ENCODE peak calls at places on chromosomes 5 and 9, in nine cellular contexts. One of them, this sample, is unnamed.

GRCh38 chr9:81489048-81489447 is 200.3 kb downstream of the TLE1 start:
- DNase-seq in stomach: no peak
- DNase-seq in AG04450: peak
- DNase-seq in kidney: no peak
- DNase-seq in AG10803: no peak
- DNase-seq in cardiac muscle cell: peak
- DNase-seq in HFF-Myc: no peak
- DNase-seq in lower lobe of right lung: no peak
- DNase-seq in fibroblast of the aortic adventitia: no peak
- DNase-seq in this sample: no peak

GRCh38 chr5:128579669-128580068 is 41.6 kb upstream of the FBN2 start:
- DNase-seq in stomach: no peak
- DNase-seq in AG04450: no peak
- DNase-seq in kidney: no peak
- DNase-seq in AG10803: no peak
- DNase-seq in cardiac muscle cell: no peak
- DNase-seq in HFF-Myc: no peak
- DNase-seq in lower lobe of right lung: no peak
- DNase-seq in fibroblast of the aortic adventitia: no peak
- DNase-seq in this sample: peak

GRCh38 chr5:102313907-102314306 is 17.8 kb upstream of the SLCO4C1 start:
- DNase-seq in stomach: no peak
- DNase-seq in AG04450: no peak
- DNase-seq in kidney: no peak
- DNase-seq in AG10803: no peak
- DNase-seq in cardiac muscle cell: no peak
- DNase-seq in HFF-Myc: no peak
- DNase-seq in lower lobe of right lung: no peak
- DNase-seq in fibroblast of the aortic adventitia: no peak
- DNase-seq in this sample: no peak

GRCh38 chr5:52888363-52888762 is 100.6 kb downstream of the ITGA1 start:
- DNase-seq in stomach: no peak
- DNase-seq in AG04450: no peak
- DNase-seq in kidney: no peak
- DNase-seq in AG10803: no peak
- DNase-seq in cardiac muscle cell: no peak
- DNase-seq in HFF-Myc: no peak
- DNase-seq in lower lobe of right lung: no peak
- DNase-seq in fibroblast of the aortic adventitia: no peak
- DNase-seq in this sample: no peak

GRCh38 chr5:138467711-138468132 is 2.4 kb downstream of the EGR1 start:
- DNase-seq in stomach: peak
- DNase-seq in AG04450: peak
- DNase-seq in kidney: no peak
- DNase-seq in AG10803: peak
- DNase-seq in cardiac muscle cell: peak
- DNase-seq in HFF-Myc: no peak
- DNase-seq in lower lobe of right lung: peak
- DNase-seq in fibroblast of the aortic adventitia: peak
- DNase-seq in this sample: no peak

GRCh38 chr5:65244031-65244430 is 237.7 kb downstream of the ADAMTS6 start:
- DNase-seq in stomach: no peak
- DNase-seq in AG04450: no peak
- DNase-seq in kidney: no peak
- DNase-seq in AG10803: no peak
- DNase-seq in cardiac muscle cell: no peak
- DNase-seq in HFF-Myc: no peak
- DNase-seq in lower lobe of right lung: no peak
- DNase-seq in fibroblast of the aortic adventitia: no peak
- DNase-seq in this sample: no peak

GRCh38 chr9:89542461-89543021 is 44.6 kb upstream of the SEMA4D start:
- DNase-seq in stomach: no peak
- DNase-seq in AG04450: no peak
- DNase-seq in kidney: no peak
- DNase-seq in AG10803: no peak
- DNase-seq in cardiac muscle cell: no peak
- DNase-seq in HFF-Myc: no peak
- DNase-seq in lower lobe of right lung: no peak
- DNase-seq in fibroblast of the aortic adventitia: no peak
- DNase-seq in this sample: no peak

GRCh38 chr5:116025831-116026230 is 6.4 kb upstream of the ARL14EPL start:
- DNase-seq in stomach: no peak
- DNase-seq in AG04450: no peak
- DNase-seq in kidney: no peak
- DNase-seq in AG10803: no peak
- DNase-seq in cardiac muscle cell: no peak
- DNase-seq in HFF-Myc: no peak
- DNase-seq in lower lobe of right lung: no peak
- DNase-seq in fibroblast of the aortic adventitia: no peak
- DNase-seq in this sample: no peak

GRCh38 chr5:143314664-143315063 is 88.8 kb downstream of the NR3C1 start:
- DNase-seq in stomach: no peak
- DNase-seq in AG04450: no peak
- DNase-seq in kidney: no peak
- DNase-seq in AG10803: peak
- DNase-seq in cardiac muscle cell: peak
- DNase-seq in HFF-Myc: no peak
- DNase-seq in lower lobe of right lung: no peak
- DNase-seq in fibroblast of the aortic adventitia: peak
- DNase-seq in this sample: peak

GRCh38 chr9:133919253-133920115 is 72.6 kb downstream of the VAV2 start:
- DNase-seq in stomach: no peak
- DNase-seq in AG04450: no peak
- DNase-seq in kidney: no peak
- DNase-seq in AG10803: no peak
- DNase-seq in cardiac muscle cell: peak
- DNase-seq in HFF-Myc: no peak
- DNase-seq in lower lobe of right lung: no peak
- DNase-seq in fibroblast of the aortic adventitia: no peak
- DNase-seq in this sample: peak

GRCh38 chr9:122336836-122337560 is 33.8 kb upstream of the PTGS1 start:
- DNase-seq in stomach: no peak
- DNase-seq in AG04450: no peak
- DNase-seq in kidney: no peak
- DNase-seq in AG10803: no peak
- DNase-seq in cardiac muscle cell: no peak
- DNase-seq in HFF-Myc: no peak
- DNase-seq in lower lobe of right lung: no peak
- DNase-seq in fibroblast of the aortic adventitia: no peak
- DNase-seq in this sample: no peak

DNA sequence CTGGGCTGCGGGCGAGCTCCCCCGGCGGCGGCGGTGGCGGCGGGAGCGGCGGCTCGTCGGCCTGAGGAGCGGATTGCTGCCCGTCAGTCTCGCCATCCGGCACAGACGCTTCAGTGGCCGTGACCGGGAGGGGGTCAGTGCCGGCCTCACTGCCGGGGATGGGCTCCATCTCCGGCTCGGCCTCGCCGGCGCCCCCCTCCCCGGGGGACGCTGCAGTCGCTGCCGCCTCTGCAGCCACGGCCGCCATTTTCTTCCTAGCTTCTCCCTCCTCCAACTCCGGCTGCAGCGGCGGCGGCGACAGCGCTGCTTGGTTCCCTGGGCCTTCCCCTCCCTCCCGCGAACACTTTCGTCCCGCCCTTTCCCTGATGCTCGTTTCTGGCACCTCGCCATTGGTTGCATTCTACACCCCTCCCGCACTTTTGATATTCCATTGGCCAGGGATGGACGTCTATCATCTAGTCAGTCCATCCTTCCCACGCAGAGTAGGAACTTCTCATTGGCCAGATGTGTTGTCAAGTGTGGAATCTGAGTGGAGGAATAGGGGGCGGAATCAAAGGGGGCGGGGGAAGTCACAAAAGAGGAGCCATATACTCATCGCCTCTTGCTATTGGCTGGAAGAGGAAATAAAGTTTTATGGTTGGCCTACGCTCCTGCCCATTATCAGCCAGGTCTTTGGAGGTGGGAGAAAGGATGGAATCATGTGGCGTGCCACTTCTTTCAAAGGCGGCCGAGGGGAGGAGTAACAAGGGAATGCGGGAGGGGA is at the start of gene PWWP2A:
- DNase-seq in stomach: peak
- DNase-seq in AG04450: peak
- DNase-seq in kidney: peak
- DNase-seq in AG10803: peak
- DNase-seq in cardiac muscle cell: peak
- DNase-seq in HFF-Myc: peak
- DNase-seq in lower lobe of right lung: peak
- DNase-seq in fibroblast of the aortic adventitia: peak
- DNase-seq in this sample: peak
- TF ChIP-seq CTCF in stomach: no peak
- TF ChIP-seq CTCF in AG04450: no peak
- TF ChIP-seq CTCF in kidney: no peak
- TF ChIP-seq CTCF in AG10803: no peak
- TF ChIP-seq CTCF in cardiac muscle cell: peak
- TF ChIP-seq CTCF in HFF-Myc: no peak
- TF ChIP-seq CTCF in lower lobe of right lung: no peak
- TF ChIP-seq CTCF in fibroblast of the aortic adventitia: no peak
- TF ChIP-seq CTCF in this sample: no peak

GRCh38 chr5:55832446-55832845 is 18.7 kb upstream of the IL31RA start:
- DNase-seq in stomach: no peak
- DNase-seq in AG04450: no peak
- DNase-seq in kidney: no peak
- DNase-seq in AG10803: no peak
- DNase-seq in cardiac muscle cell: no peak
- DNase-seq in HFF-Myc: no peak
- DNase-seq in lower lobe of right lung: no peak
- DNase-seq in fibroblast of the aortic adventitia: no peak
- DNase-seq in this sample: no peak

GRCh38 chr5:55841976-55842375 is 9.2 kb upstream of the IL31RA start:
- DNase-seq in stomach: no peak
- DNase-seq in AG04450: no peak
- DNase-seq in kidney: no peak
- DNase-seq in AG10803: no peak
- DNase-seq in cardiac muscle cell: no peak
- DNase-seq in HFF-Myc: no peak
- DNase-seq in lower lobe of right lung: no peak
- DNase-seq in fibroblast of the aortic adventitia: no peak
- DNase-seq in this sample: no peak

DNA sequence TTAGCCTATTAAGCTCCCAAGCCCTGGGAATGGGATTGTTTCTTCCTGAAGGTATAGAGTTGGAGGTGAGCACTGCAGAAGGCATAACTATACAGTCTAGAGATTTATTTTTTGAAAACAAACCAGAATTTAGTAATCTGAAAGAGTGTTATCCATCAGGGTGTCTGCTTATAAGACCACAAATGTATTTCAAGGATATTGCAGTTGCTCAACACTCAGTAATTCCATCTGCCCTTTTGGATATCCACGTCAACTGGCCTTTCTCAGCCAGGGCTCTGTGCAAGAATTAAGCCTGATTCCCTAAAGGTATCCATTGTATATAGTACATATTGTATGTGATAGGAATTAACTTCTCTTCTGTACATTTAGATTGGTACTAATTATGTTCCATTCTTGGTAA is 15.0 kb upstream of the IL31RA start:
- DNase-seq in stomach: no peak
- DNase-seq in AG04450: no peak
- DNase-seq in kidney: no peak
- DNase-seq in AG10803: no peak
- DNase-seq in cardiac muscle cell: peak
- DNase-seq in HFF-Myc: no peak
- DNase-seq in lower lobe of right lung: no peak
- DNase-seq in fibroblast of the aortic adventitia: no peak
- DNase-seq in this sample: no peak
- H3K4me3 ChIP-seq in stomach: no peak
- H3K4me3 ChIP-seq in AG04450: no peak
- H3K4me3 ChIP-seq in kidney: no peak
- H3K4me3 ChIP-seq in AG10803: no peak
- H3K4me3 ChIP-seq in cardiac muscle cell: no peak
- H3K4me3 ChIP-seq in HFF-Myc: no peak
- H3K4me3 ChIP-seq in lower lobe of right lung: no peak
- H3K4me3 ChIP-seq in fibroblast of the aortic adventitia: no peak
- H3K4me3 ChIP-seq in this sample: no peak

DNA sequence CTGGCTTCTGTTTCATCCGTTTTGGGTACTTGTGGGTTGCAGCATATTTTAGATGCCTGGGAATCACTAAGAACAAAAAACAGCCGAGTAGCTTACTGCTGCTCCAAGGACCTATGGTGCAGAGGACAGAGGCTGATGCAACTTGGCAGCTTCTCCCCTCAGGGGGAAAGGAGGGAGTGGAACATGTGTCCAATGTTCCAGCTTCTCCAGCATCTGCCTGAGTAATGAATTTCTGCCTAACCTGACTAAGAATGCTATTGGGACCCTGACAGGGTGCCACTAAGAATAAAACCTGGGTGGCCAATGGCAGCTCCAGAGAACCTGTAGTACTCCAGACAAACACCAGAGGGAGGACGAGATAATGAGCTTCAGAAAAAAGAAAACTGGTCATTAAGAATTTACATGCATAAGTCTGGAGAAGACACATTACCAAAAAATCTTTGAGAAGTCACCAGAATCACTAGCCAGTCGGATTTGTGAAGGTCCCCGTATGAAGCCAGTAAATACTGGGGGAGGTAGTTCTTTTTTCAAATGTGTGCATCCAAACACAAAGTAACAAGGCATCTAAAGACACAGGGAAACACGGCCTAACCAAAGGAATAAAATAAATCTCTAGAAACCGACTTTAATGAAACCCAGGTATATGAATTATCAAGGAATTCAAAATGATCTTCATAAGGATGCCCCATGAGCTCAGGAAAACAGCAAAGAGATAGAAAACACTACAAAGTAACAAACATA is 293.5 kb downstream of the HINT1 start:
- DNase-seq in stomach: peak
- DNase-seq in AG04450: no peak
- DNase-seq in kidney: no peak
- DNase-seq in AG10803: peak
- DNase-seq in cardiac muscle cell: peak
- DNase-seq in HFF-Myc: no peak
- DNase-seq in lower lobe of right lung: no peak
- DNase-seq in fibroblast of the aortic adventitia: peak
- DNase-seq in this sample: peak
- TF ChIP-seq CTCF in stomach: no peak
- TF ChIP-seq CTCF in AG04450: peak
- TF ChIP-seq CTCF in kidney: peak
- TF ChIP-seq CTCF in AG10803: peak
- TF ChIP-seq CTCF in cardiac muscle cell: peak
- TF ChIP-seq CTCF in HFF-Myc: peak
- TF ChIP-seq CTCF in lower lobe of right lung: peak
- TF ChIP-seq CTCF in fibroblast of the aortic adventitia: peak
- TF ChIP-seq CTCF in this sample: peak

DNA sequence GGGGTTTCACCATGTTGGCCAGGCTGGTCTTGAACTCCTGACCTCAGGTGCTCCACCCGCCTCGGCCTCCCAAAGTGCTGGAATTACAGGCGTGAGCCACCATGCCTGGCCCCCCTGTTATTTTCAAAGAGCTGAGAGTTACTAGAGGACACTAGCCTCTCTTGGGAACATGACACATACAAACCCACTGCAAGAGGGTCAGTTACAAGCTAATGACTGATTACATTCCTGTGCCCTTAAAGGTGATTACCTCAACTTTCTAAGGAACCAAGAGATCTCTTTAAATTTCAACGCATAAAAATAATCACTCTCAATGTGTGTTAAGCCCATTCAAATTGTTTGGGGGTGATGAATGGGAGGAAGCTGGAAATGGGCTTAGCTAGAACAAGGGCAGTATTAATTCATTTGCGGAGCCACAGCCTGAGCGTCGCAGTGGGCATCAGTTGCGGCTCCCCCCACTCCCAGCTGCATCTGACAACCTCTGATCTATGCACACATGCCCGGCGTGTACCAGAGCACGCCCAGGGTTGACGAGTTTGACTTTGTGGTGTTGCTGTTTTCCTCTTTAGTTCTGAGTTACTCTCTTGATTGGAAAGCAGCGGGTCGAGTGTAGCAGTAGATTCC is 146.9 kb downstream of the GOLPH3 start:
- DNase-seq in stomach: no peak
- DNase-seq in AG04450: no peak
- DNase-seq in kidney: no peak
- DNase-seq in AG10803: peak
- DNase-seq in cardiac muscle cell: no peak
- DNase-seq in HFF-Myc: no peak
- DNase-seq in lower lobe of right lung: no peak
- DNase-seq in fibroblast of the aortic adventitia: no peak
- DNase-seq in this sample: no peak
- H3K4me3 ChIP-seq in stomach: no peak
- H3K4me3 ChIP-seq in AG04450: peak
- H3K4me3 ChIP-seq in kidney: no peak
- H3K4me3 ChIP-seq in AG10803: peak
- H3K4me3 ChIP-seq in cardiac muscle cell: no peak
- H3K4me3 ChIP-seq in HFF-Myc: no peak
- H3K4me3 ChIP-seq in lower lobe of right lung: peak
- H3K4me3 ChIP-seq in fibroblast of the aortic adventitia: peak
- H3K4me3 ChIP-seq in this sample: peak

This sample was measured in fibroblast of pulmonary artery.